ENCODE peak calls at places on chromosomes 6 and 20, in six cellular contexts. One of them, this sample, is unnamed.

GRCh38 chr20:9838378-9839295 is at the start of gene PAK5:
- DNase-seq in stimulated activated CD4-positive, alpha-beta T cell treated with anti-CD3 and anti-CD28 coated beads, Interleukin-2, amount 100 ng/mL, for 48 hours: no peak
- DNase-seq in nephron progenitor cell: peak; percentile 95
- DNase-seq in Kasumi-1: no peak
- DNase-seq in lung microvascular endothelial cell: no peak
- DNase-seq in GM19239: no peak
- DNase-seq in this sample: no peak

GRCh38 chr20:47314647-47315338 is 41.7 kb downstream of the ZMYND8 start:
- DNase-seq in GM19239: no peak
- DNase-seq in Kasumi-1: no peak
- DNase-seq in stimulated activated CD4-positive, alpha-beta T cell treated with anti-CD3 and anti-CD28 coated beads, Interleukin-2, amount 100 ng/mL, for 48 hours: no peak
- DNase-seq in nephron progenitor cell: no peak
- DNase-seq in lung microvascular endothelial cell: no peak
- DNase-seq in this sample: no peak

GRCh38 chr6:25100288-25100687 is 164.5 kb upstream of the RIPOR2 start:
- DNase-seq in stimulated activated CD4-positive, alpha-beta T cell treated with anti-CD3 and anti-CD28 coated beads, Interleukin-2, amount 100 ng/mL, for 48 hours: no peak
- DNase-seq in Kasumi-1: no peak
- DNase-seq in lung microvascular endothelial cell: peak; percentile 36
- DNase-seq in GM19239: no peak
- DNase-seq in nephron progenitor cell: no peak
- DNase-seq in this sample: no peak

GRCh38 chr6:154621611-154622010 is 111.1 kb upstream of the CNKSR3 start:
- DNase-seq in nephron progenitor cell: no peak
- DNase-seq in GM19239: no peak
- DNase-seq in lung microvascular endothelial cell: no peak
- DNase-seq in stimulated activated CD4-positive, alpha-beta T cell treated with anti-CD3 and anti-CD28 coated beads, Interleukin-2, amount 100 ng/mL, for 48 hours: no peak
- DNase-seq in Kasumi-1: no peak
- DNase-seq in this sample: no peak

GRCh38 chr6:25898289-25898977 is 24.4 kb upstream of the SLC17A3 start:
- DNase-seq in Kasumi-1: no peak
- DNase-seq in nephron progenitor cell: no peak
- DNase-seq in GM19239: no peak
- DNase-seq in stimulated activated CD4-positive, alpha-beta T cell treated with anti-CD3 and anti-CD28 coated beads, Interleukin-2, amount 100 ng/mL, for 48 hours: no peak
- DNase-seq in lung microvascular endothelial cell: no peak
- DNase-seq in this sample: no peak

GRCh38 chr6:116461563-116462507 is 660 bp downstream of the CALHM6 start:
- DNase-seq in nephron progenitor cell: peak; percentile 76
- DNase-seq in Kasumi-1: peak; percentile 11
- DNase-seq in GM19239: peak; percentile 41
- DNase-seq in stimulated activated CD4-positive, alpha-beta T cell treated with anti-CD3 and anti-CD28 coated beads, Interleukin-2, amount 100 ng/mL, for 48 hours: peak; percentile 15
- DNase-seq in lung microvascular endothelial cell: peak; percentile 52
- DNase-seq in this sample: peak; percentile 6

GRCh38 chr6:2450546-2450945 is 205.1 kb upstream of the GMDS start:
- DNase-seq in GM19239: no peak
- DNase-seq in nephron progenitor cell: no peak
- DNase-seq in lung microvascular endothelial cell: no peak
- DNase-seq in Kasumi-1: no peak
- DNase-seq in stimulated activated CD4-positive, alpha-beta T cell treated with anti-CD3 and anti-CD28 coated beads, Interleukin-2, amount 100 ng/mL, for 48 hours: no peak
- DNase-seq in this sample: no peak

GRCh38 chr6:77880501-77880900 is 227.7 kb downstream of the MEI4 start:
- DNase-seq in Kasumi-1: no peak
- DNase-seq in stimulated activated CD4-positive, alpha-beta T cell treated with anti-CD3 and anti-CD28 coated beads, Interleukin-2, amount 100 ng/mL, for 48 hours: no peak
- DNase-seq in lung microvascular endothelial cell: peak; percentile 58
- DNase-seq in GM19239: no peak
- DNase-seq in nephron progenitor cell: no peak
- DNase-seq in this sample: no peak

GRCh38 chr6:42694586-42694985 is 27.8 kb downstream of the PRPH2 start:
- DNase-seq in Kasumi-1: no peak
- DNase-seq in lung microvascular endothelial cell: peak; percentile 62
- DNase-seq in stimulated activated CD4-positive, alpha-beta T cell treated with anti-CD3 and anti-CD28 coated beads, Interleukin-2, amount 100 ng/mL, for 48 hours: no peak
- DNase-seq in GM19239: no peak
- DNase-seq in nephron progenitor cell: no peak
- DNase-seq in this sample: no peak